ENCODE peak calls at places on chromosomes 7 and 10, in ten cellular contexts. One of them, this sample, is unnamed.
A peak's percentile ranks its signal among the peaks of the same experiment; 100 is the strongest.

GRCh38 chr10:77400041-77400440 is 237.6 kb downstream of the KCNMA1 start:
- DNase-seq in CD8-positive, alpha-beta T cell: no peak
- DNase-seq in activated CD8-positive, alpha-beta memory T cell treated with anti-CD3 and anti-CD28 coated beads, Interleukin-2, amount 50 U/mL, for 4 hours: no peak
- DNase-seq in mesendoderm: no peak
- DNase-seq in SK-MEL-5: no peak
- DNase-seq in HCEC 1CT: no peak
- DNase-seq in activated CD4-positive, alpha-beta T cell treated with anti-CD3 and anti-CD28 coated beads, Interleukin-2, amount 50 U/mL, for 1 hour: no peak
- DNase-seq in cardiac fibroblast: no peak
- DNase-seq in GM12865: no peak
- DNase-seq in right lobe of liver: no peak
- DNase-seq in this sample: no peak

GRCh38 chr7:112495820-112496462 is 15.2 kb downstream of the LSMEM1 start:
- DNase-seq in CD8-positive, alpha-beta T cell: peak; percentile 29
- DNase-seq in cardiac fibroblast: peak; percentile 74
- DNase-seq in activated CD4-positive, alpha-beta T cell treated with anti-CD3 and anti-CD28 coated beads, Interleukin-2, amount 50 U/mL, for 1 hour: peak; percentile 19
- DNase-seq in mesendoderm: peak; percentile 84
- DNase-seq in activated CD8-positive, alpha-beta memory T cell treated with anti-CD3 and anti-CD28 coated beads, Interleukin-2, amount 50 U/mL, for 4 hours: peak; percentile 25
- DNase-seq in right lobe of liver: peak; percentile 27
- DNase-seq in HCEC 1CT: peak; percentile 65
- DNase-seq in GM12865: peak; percentile 53
- DNase-seq in SK-MEL-5: peak; percentile 79
- DNase-seq in this sample: peak; percentile 3

GRCh38 chr10:122112625-122113160 is 123.7 kb downstream of the TACC2 start:
- DNase-seq in mesendoderm: peak; percentile 93
- DNase-seq in SK-MEL-5: peak; percentile 87
- DNase-seq in activated CD8-positive, alpha-beta memory T cell treated with anti-CD3 and anti-CD28 coated beads, Interleukin-2, amount 50 U/mL, for 4 hours: no peak
- DNase-seq in right lobe of liver: peak; percentile 85
- DNase-seq in HCEC 1CT: peak; percentile 96
- DNase-seq in GM12865: peak; percentile 10
- DNase-seq in cardiac fibroblast: peak; percentile 93
- DNase-seq in CD8-positive, alpha-beta T cell: no peak
- DNase-seq in activated CD4-positive, alpha-beta T cell treated with anti-CD3 and anti-CD28 coated beads, Interleukin-2, amount 50 U/mL, for 1 hour: no peak
- DNase-seq in this sample: no peak

GRCh38 chr7:90747521-90747920 is 151.4 kb downstream of the CDK14 start:
- DNase-seq in activated CD8-positive, alpha-beta memory T cell treated with anti-CD3 and anti-CD28 coated beads, Interleukin-2, amount 50 U/mL, for 4 hours: no peak
- DNase-seq in activated CD4-positive, alpha-beta T cell treated with anti-CD3 and anti-CD28 coated beads, Interleukin-2, amount 50 U/mL, for 1 hour: no peak
- DNase-seq in mesendoderm: no peak
- DNase-seq in HCEC 1CT: peak; percentile 9
- DNase-seq in GM12865: no peak
- DNase-seq in CD8-positive, alpha-beta T cell: no peak
- DNase-seq in cardiac fibroblast: no peak
- DNase-seq in SK-MEL-5: no peak
- DNase-seq in right lobe of liver: no peak
- DNase-seq in this sample: no peak

GRCh38 chr10:43226441-43226840 is 40.4 kb downstream of the RASGEF1A start:
- DNase-seq in activated CD8-positive, alpha-beta memory T cell treated with anti-CD3 and anti-CD28 coated beads, Interleukin-2, amount 50 U/mL, for 4 hours: peak; percentile 9
- DNase-seq in right lobe of liver: peak; percentile 11
- DNase-seq in CD8-positive, alpha-beta T cell: no peak
- DNase-seq in SK-MEL-5: no peak
- DNase-seq in mesendoderm: no peak
- DNase-seq in activated CD4-positive, alpha-beta T cell treated with anti-CD3 and anti-CD28 coated beads, Interleukin-2, amount 50 U/mL, for 1 hour: no peak
- DNase-seq in GM12865: no peak
- DNase-seq in HCEC 1CT: no peak
- DNase-seq in cardiac fibroblast: no peak
- DNase-seq in this sample: no peak

GRCh38 chr10:117892681-117893220 is 154.0 kb downstream of the RAB11FIP2 start:
- DNase-seq in activated CD8-positive, alpha-beta memory T cell treated with anti-CD3 and anti-CD28 coated beads, Interleukin-2, amount 50 U/mL, for 4 hours: no peak
- DNase-seq in right lobe of liver: no peak
- DNase-seq in GM12865: no peak
- DNase-seq in activated CD4-positive, alpha-beta T cell treated with anti-CD3 and anti-CD28 coated beads, Interleukin-2, amount 50 U/mL, for 1 hour: no peak
- DNase-seq in CD8-positive, alpha-beta T cell: no peak
- DNase-seq in cardiac fibroblast: no peak
- DNase-seq in SK-MEL-5: no peak
- DNase-seq in HCEC 1CT: no peak
- DNase-seq in mesendoderm: no peak
- DNase-seq in this sample: no peak

GRCh38 chr10:85604136-85604725 is 762.4 kb downstream of the GRID1 start:
- DNase-seq in activated CD4-positive, alpha-beta T cell treated with anti-CD3 and anti-CD28 coated beads, Interleukin-2, amount 50 U/mL, for 1 hour: no peak
- DNase-seq in CD8-positive, alpha-beta T cell: no peak
- DNase-seq in SK-MEL-5: no peak
- DNase-seq in activated CD8-positive, alpha-beta memory T cell treated with anti-CD3 and anti-CD28 coated beads, Interleukin-2, amount 50 U/mL, for 4 hours: no peak
- DNase-seq in mesendoderm: no peak
- DNase-seq in right lobe of liver: no peak
- DNase-seq in GM12865: no peak
- DNase-seq in cardiac fibroblast: no peak
- DNase-seq in HCEC 1CT: no peak
- DNase-seq in this sample: no peak

GRCh38 chr7:26648429-26649015 is 215.9 kb downstream of the SKAP2 start:
- DNase-seq in mesendoderm: no peak
- DNase-seq in activated CD8-positive, alpha-beta memory T cell treated with anti-CD3 and anti-CD28 coated beads, Interleukin-2, amount 50 U/mL, for 4 hours: no peak
- DNase-seq in GM12865: no peak
- DNase-seq in right lobe of liver: no peak
- DNase-seq in cardiac fibroblast: peak; percentile 40
- DNase-seq in CD8-positive, alpha-beta T cell: no peak
- DNase-seq in activated CD4-positive, alpha-beta T cell treated with anti-CD3 and anti-CD28 coated beads, Interleukin-2, amount 50 U/mL, for 1 hour: no peak
- DNase-seq in SK-MEL-5: no peak
- DNase-seq in HCEC 1CT: peak; percentile 78
- DNase-seq in this sample: no peak

GRCh38 chr7:131170440-131171105 is 157.1 kb upstream of the MKLN1 start:
- DNase-seq in right lobe of liver: no peak
- DNase-seq in mesendoderm: peak; percentile 41
- DNase-seq in HCEC 1CT: no peak
- DNase-seq in cardiac fibroblast: peak; percentile 35
- DNase-seq in CD8-positive, alpha-beta T cell: no peak
- DNase-seq in activated CD4-positive, alpha-beta T cell treated with anti-CD3 and anti-CD28 coated beads, Interleukin-2, amount 50 U/mL, for 1 hour: no peak
- DNase-seq in GM12865: no peak
- DNase-seq in SK-MEL-5: no peak
- DNase-seq in activated CD8-positive, alpha-beta memory T cell treated with anti-CD3 and anti-CD28 coated beads, Interleukin-2, amount 50 U/mL, for 4 hours: no peak
- DNase-seq in this sample: no peak

GRCh38 chr7:77335581-77335980 is 80.6 kb downstream of the GSAP start:
- DNase-seq in cardiac fibroblast: no peak
- DNase-seq in HCEC 1CT: no peak
- DNase-seq in activated CD8-positive, alpha-beta memory T cell treated with anti-CD3 and anti-CD28 coated beads, Interleukin-2, amount 50 U/mL, for 4 hours: no peak
- DNase-seq in SK-MEL-5: no peak
- DNase-seq in GM12865: no peak
- DNase-seq in right lobe of liver: no peak
- DNase-seq in mesendoderm: no peak
- DNase-seq in CD8-positive, alpha-beta T cell: no peak
- DNase-seq in activated CD4-positive, alpha-beta T cell treated with anti-CD3 and anti-CD28 coated beads, Interleukin-2, amount 50 U/mL, for 1 hour: no peak
- DNase-seq in this sample: no peak

GRCh38 chr7:66542049-66542448 is 86.6 kb upstream of the KCTD7 start:
- DNase-seq in mesendoderm: no peak
- DNase-seq in CD8-positive, alpha-beta T cell: no peak
- DNase-seq in cardiac fibroblast: peak; percentile 20
- DNase-seq in activated CD4-positive, alpha-beta T cell treated with anti-CD3 and anti-CD28 coated beads, Interleukin-2, amount 50 U/mL, for 1 hour: no peak
- DNase-seq in HCEC 1CT: no peak
- DNase-seq in GM12865: no peak
- DNase-seq in SK-MEL-5: no peak
- DNase-seq in activated CD8-positive, alpha-beta memory T cell treated with anti-CD3 and anti-CD28 coated beads, Interleukin-2, amount 50 U/mL, for 4 hours: no peak
- DNase-seq in right lobe of liver: no peak
- DNase-seq in this sample: no peak

GRCh38 chr10:98410135-98410743 is 4.7 kb downstream of the PYROXD2 start:
- DNase-seq in activated CD8-positive, alpha-beta memory T cell treated with anti-CD3 and anti-CD28 coated beads, Interleukin-2, amount 50 U/mL, for 4 hours: no peak
- DNase-seq in HCEC 1CT: no peak
- DNase-seq in CD8-positive, alpha-beta T cell: no peak
- DNase-seq in SK-MEL-5: no peak
- DNase-seq in activated CD4-positive, alpha-beta T cell treated with anti-CD3 and anti-CD28 coated beads, Interleukin-2, amount 50 U/mL, for 1 hour: no peak
- DNase-seq in mesendoderm: no peak
- DNase-seq in cardiac fibroblast: no peak
- DNase-seq in GM12865: no peak
- DNase-seq in right lobe of liver: no peak
- DNase-seq in this sample: no peak

GRCh38 chr7:96004598-96004997 is 232.2 kb downstream of the DYNC1I1 start:
- DNase-seq in CD8-positive, alpha-beta T cell: no peak
- DNase-seq in SK-MEL-5: no peak
- DNase-seq in cardiac fibroblast: peak; percentile 17
- DNase-seq in right lobe of liver: no peak
- DNase-seq in activated CD8-positive, alpha-beta memory T cell treated with anti-CD3 and anti-CD28 coated beads, Interleukin-2, amount 50 U/mL, for 4 hours: no peak
- DNase-seq in mesendoderm: no peak
- DNase-seq in GM12865: no peak
- DNase-seq in HCEC 1CT: peak; percentile 25
- DNase-seq in activated CD4-positive, alpha-beta T cell treated with anti-CD3 and anti-CD28 coated beads, Interleukin-2, amount 50 U/mL, for 1 hour: no peak
- DNase-seq in this sample: no peak

GRCh38 chr10:114511875-114512274 is 107.6 kb upstream of the AFAP1L2 start:
- DNase-seq in CD8-positive, alpha-beta T cell: no peak
- DNase-seq in cardiac fibroblast: no peak
- DNase-seq in right lobe of liver: no peak
- DNase-seq in activated CD4-positive, alpha-beta T cell treated with anti-CD3 and anti-CD28 coated beads, Interleukin-2, amount 50 U/mL, for 1 hour: no peak
- DNase-seq in HCEC 1CT: no peak
- DNase-seq in activated CD8-positive, alpha-beta memory T cell treated with anti-CD3 and anti-CD28 coated beads, Interleukin-2, amount 50 U/mL, for 4 hours: no peak
- DNase-seq in mesendoderm: no peak
- DNase-seq in GM12865: no peak
- DNase-seq in SK-MEL-5: no peak
- DNase-seq in this sample: no peak

GRCh38 chr7:101169838-101170531 is 4.6 kb upstream of the VGF start:
- DNase-seq in SK-MEL-5: peak; percentile 80
- DNase-seq in activated CD4-positive, alpha-beta T cell treated with anti-CD3 and anti-CD28 coated beads, Interleukin-2, amount 50 U/mL, for 1 hour: peak; percentile 80
- DNase-seq in activated CD8-positive, alpha-beta memory T cell treated with anti-CD3 and anti-CD28 coated beads, Interleukin-2, amount 50 U/mL, for 4 hours: peak; percentile 86
- DNase-seq in cardiac fibroblast: peak; percentile 65
- DNase-seq in GM12865: peak; percentile 70
- DNase-seq in mesendoderm: peak; percentile 51
- DNase-seq in CD8-positive, alpha-beta T cell: peak; percentile 83
- DNase-seq in right lobe of liver: peak; percentile 75
- DNase-seq in HCEC 1CT: peak; percentile 47
- DNase-seq in this sample: peak; percentile 72

GRCh38 chr7:157635669-157636068 is 298.9 kb downstream of the DNAJB6 start:
- DNase-seq in activated CD4-positive, alpha-beta T cell treated with anti-CD3 and anti-CD28 coated beads, Interleukin-2, amount 50 U/mL, for 1 hour: no peak
- DNase-seq in mesendoderm: no peak
- DNase-seq in GM12865: no peak
- DNase-seq in right lobe of liver: no peak
- DNase-seq in activated CD8-positive, alpha-beta memory T cell treated with anti-CD3 and anti-CD28 coated beads, Interleukin-2, amount 50 U/mL, for 4 hours: no peak
- DNase-seq in CD8-positive, alpha-beta T cell: no peak
- DNase-seq in cardiac fibroblast: no peak
- DNase-seq in SK-MEL-5: no peak
- DNase-seq in HCEC 1CT: no peak
- DNase-seq in this sample: no peak

GRCh38 chr7:11831727-11832495 is at the start of gene THSD7A:
- DNase-seq in activated CD4-positive, alpha-beta T cell treated with anti-CD3 and anti-CD28 coated beads, Interleukin-2, amount 50 U/mL, for 1 hour: no peak
- DNase-seq in right lobe of liver: peak; percentile 68
- DNase-seq in SK-MEL-5: peak; percentile 35
- DNase-seq in cardiac fibroblast: peak; percentile 49
- DNase-seq in activated CD8-positive, alpha-beta memory T cell treated with anti-CD3 and anti-CD28 coated beads, Interleukin-2, amount 50 U/mL, for 4 hours: no peak
- DNase-seq in mesendoderm: peak; percentile 73
- DNase-seq in HCEC 1CT: peak; percentile 62
- DNase-seq in CD8-positive, alpha-beta T cell: no peak
- DNase-seq in GM12865: peak; percentile 5
- DNase-seq in this sample: no peak

GRCh38 chr10:71820966-71821365 is 30.1 kb downstream of the PSAP start:
- DNase-seq in cardiac fibroblast: no peak
- DNase-seq in activated CD4-positive, alpha-beta T cell treated with anti-CD3 and anti-CD28 coated beads, Interleukin-2, amount 50 U/mL, for 1 hour: no peak
- DNase-seq in CD8-positive, alpha-beta T cell: no peak
- DNase-seq in right lobe of liver: no peak
- DNase-seq in activated CD8-positive, alpha-beta memory T cell treated with anti-CD3 and anti-CD28 coated beads, Interleukin-2, amount 50 U/mL, for 4 hours: no peak
- DNase-seq in SK-MEL-5: no peak
- DNase-seq in mesendoderm: no peak
- DNase-seq in HCEC 1CT: no peak
- DNase-seq in GM12865: no peak
- DNase-seq in this sample: no peak

GRCh38 chr7:102925962-102926825 is 13.4 kb downstream of the LRRC17 start:
- DNase-seq in mesendoderm: no peak
- DNase-seq in GM12865: no peak
- DNase-seq in HCEC 1CT: peak; percentile 34
- DNase-seq in SK-MEL-5: no peak
- DNase-seq in activated CD4-positive, alpha-beta T cell treated with anti-CD3 and anti-CD28 coated beads, Interleukin-2, amount 50 U/mL, for 1 hour: no peak
- DNase-seq in CD8-positive, alpha-beta T cell: no peak
- DNase-seq in activated CD8-positive, alpha-beta memory T cell treated with anti-CD3 and anti-CD28 coated beads, Interleukin-2, amount 50 U/mL, for 4 hours: no peak
- DNase-seq in right lobe of liver: no peak
- DNase-seq in cardiac fibroblast: peak; percentile 17
- DNase-seq in this sample: no peak

GRCh38 chr7:5591547-5591899 is 167.9 kb upstream of the TNRC18 start:
- DNase-seq in HCEC 1CT: peak; percentile 70
- DNase-seq in activated CD8-positive, alpha-beta memory T cell treated with anti-CD3 and anti-CD28 coated beads, Interleukin-2, amount 50 U/mL, for 4 hours: no peak
- DNase-seq in SK-MEL-5: peak; percentile 72
- DNase-seq in GM12865: peak; percentile 26
- DNase-seq in activated CD4-positive, alpha-beta T cell treated with anti-CD3 and anti-CD28 coated beads, Interleukin-2, amount 50 U/mL, for 1 hour: no peak
- DNase-seq in mesendoderm: peak; percentile 95
- DNase-seq in right lobe of liver: no peak
- DNase-seq in CD8-positive, alpha-beta T cell: no peak
- DNase-seq in cardiac fibroblast: peak; percentile 71
- DNase-seq in this sample: no peak

GRCh38 chr7:112023282-112023681 is 182.9 kb downstream of the DOCK4 start:
- DNase-seq in activated CD4-positive, alpha-beta T cell treated with anti-CD3 and anti-CD28 coated beads, Interleukin-2, amount 50 U/mL, for 1 hour: no peak
- DNase-seq in HCEC 1CT: no peak
- DNase-seq in activated CD8-positive, alpha-beta memory T cell treated with anti-CD3 and anti-CD28 coated beads, Interleukin-2, amount 50 U/mL, for 4 hours: no peak
- DNase-seq in GM12865: no peak
- DNase-seq in SK-MEL-5: no peak
- DNase-seq in mesendoderm: no peak
- DNase-seq in cardiac fibroblast: peak; percentile 48
- DNase-seq in CD8-positive, alpha-beta T cell: no peak
- DNase-seq in right lobe of liver: no peak
- DNase-seq in this sample: no peak

GRCh38 chr7:24755541-24756416 is 1.5 kb downstream of the GSDME start:
- DNase-seq in right lobe of liver: no peak
- DNase-seq in SK-MEL-5: no peak
- DNase-seq in activated CD4-positive, alpha-beta T cell treated with anti-CD3 and anti-CD28 coated beads, Interleukin-2, amount 50 U/mL, for 1 hour: no peak
- DNase-seq in GM12865: peak; percentile 88
- DNase-seq in CD8-positive, alpha-beta T cell: no peak
- DNase-seq in mesendoderm: no peak
- DNase-seq in activated CD8-positive, alpha-beta memory T cell treated with anti-CD3 and anti-CD28 coated beads, Interleukin-2, amount 50 U/mL, for 4 hours: no peak
- DNase-seq in HCEC 1CT: peak; percentile 62
- DNase-seq in cardiac fibroblast: peak; percentile 79
- DNase-seq in this sample: no peak

GRCh38 chr10:121975295-121976086 is 474 bp upstream of the NSMCE4A start:
- DNase-seq in GM12865: no peak
- DNase-seq in SK-MEL-5: no peak
- DNase-seq in activated CD8-positive, alpha-beta memory T cell treated with anti-CD3 and anti-CD28 coated beads, Interleukin-2, amount 50 U/mL, for 4 hours: no peak
- DNase-seq in mesendoderm: peak; percentile 30
- DNase-seq in right lobe of liver: no peak
- DNase-seq in HCEC 1CT: no peak
- DNase-seq in CD8-positive, alpha-beta T cell: no peak
- DNase-seq in activated CD4-positive, alpha-beta T cell treated with anti-CD3 and anti-CD28 coated beads, Interleukin-2, amount 50 U/mL, for 1 hour: no peak
- DNase-seq in cardiac fibroblast: no peak
- DNase-seq in this sample: no peak

GRCh38 chr7:130903358-130903974 is 169.5 kb upstream of the KLF14 start:
- DNase-seq in CD8-positive, alpha-beta T cell: no peak
- DNase-seq in HCEC 1CT: peak; percentile 96
- DNase-seq in cardiac fibroblast: peak; percentile 98
- DNase-seq in right lobe of liver: no peak
- DNase-seq in SK-MEL-5: peak; percentile 93
- DNase-seq in GM12865: peak; percentile 72
- DNase-seq in activated CD8-positive, alpha-beta memory T cell treated with anti-CD3 and anti-CD28 coated beads, Interleukin-2, amount 50 U/mL, for 4 hours: no peak
- DNase-seq in mesendoderm: no peak
- DNase-seq in activated CD4-positive, alpha-beta T cell treated with anti-CD3 and anti-CD28 coated beads, Interleukin-2, amount 50 U/mL, for 1 hour: no peak
- DNase-seq in this sample: no peak

GRCh38 chr7:74006032-74006431 is 21.9 kb upstream of the ELN start:
- DNase-seq in cardiac fibroblast: no peak
- DNase-seq in GM12865: no peak
- DNase-seq in CD8-positive, alpha-beta T cell: no peak
- DNase-seq in mesendoderm: peak; percentile 51
- DNase-seq in SK-MEL-5: no peak
- DNase-seq in activated CD4-positive, alpha-beta T cell treated with anti-CD3 and anti-CD28 coated beads, Interleukin-2, amount 50 U/mL, for 1 hour: no peak
- DNase-seq in HCEC 1CT: no peak
- DNase-seq in activated CD8-positive, alpha-beta memory T cell treated with anti-CD3 and anti-CD28 coated beads, Interleukin-2, amount 50 U/mL, for 4 hours: no peak
- DNase-seq in right lobe of liver: no peak
- DNase-seq in this sample: no peak

GRCh38 chr7:151876899-151877777 is at the start of gene PRKAG2:
- DNase-seq in activated CD4-positive, alpha-beta T cell treated with anti-CD3 and anti-CD28 coated beads, Interleukin-2, amount 50 U/mL, for 1 hour: peak; percentile 67
- DNase-seq in HCEC 1CT: peak; percentile 31
- DNase-seq in GM12865: peak; percentile 68
- DNase-seq in CD8-positive, alpha-beta T cell: peak; percentile 74
- DNase-seq in cardiac fibroblast: peak; percentile 41
- DNase-seq in mesendoderm: peak; percentile 44
- DNase-seq in right lobe of liver: peak; percentile 79
- DNase-seq in activated CD8-positive, alpha-beta memory T cell treated with anti-CD3 and anti-CD28 coated beads, Interleukin-2, amount 50 U/mL, for 4 hours: peak; percentile 86
- DNase-seq in SK-MEL-5: peak; percentile 56
- DNase-seq in this sample: peak; percentile 62

GRCh38 chr7:7956531-7957221 is 11.9 kb upstream of the GLCCI1 start:
- DNase-seq in mesendoderm: no peak
- DNase-seq in activated CD4-positive, alpha-beta T cell treated with anti-CD3 and anti-CD28 coated beads, Interleukin-2, amount 50 U/mL, for 1 hour: no peak
- DNase-seq in GM12865: no peak
- DNase-seq in cardiac fibroblast: peak; percentile 72
- DNase-seq in SK-MEL-5: no peak
- DNase-seq in HCEC 1CT: peak; percentile 88
- DNase-seq in CD8-positive, alpha-beta T cell: no peak
- DNase-seq in right lobe of liver: no peak
- DNase-seq in activated CD8-positive, alpha-beta memory T cell treated with anti-CD3 and anti-CD28 coated beads, Interleukin-2, amount 50 U/mL, for 4 hours: no peak
- DNase-seq in this sample: no peak

GRCh38 chr7:73742753-73743641 is 4.4 kb upstream of the ABHD11 start:
- DNase-seq in SK-MEL-5: peak; percentile 35
- DNase-seq in CD8-positive, alpha-beta T cell: no peak
- DNase-seq in mesendoderm: peak; percentile 99
- DNase-seq in cardiac fibroblast: no peak
- DNase-seq in activated CD8-positive, alpha-beta memory T cell treated with anti-CD3 and anti-CD28 coated beads, Interleukin-2, amount 50 U/mL, for 4 hours: no peak
- DNase-seq in GM12865: peak; percentile 62
- DNase-seq in activated CD4-positive, alpha-beta T cell treated with anti-CD3 and anti-CD28 coated beads, Interleukin-2, amount 50 U/mL, for 1 hour: no peak
- DNase-seq in right lobe of liver: peak; percentile 95
- DNase-seq in HCEC 1CT: no peak
- DNase-seq in this sample: no peak

This sample was measured in activated T-helper 9 cell treated with anti-CD3 and anti-CD28 coated beads, Interleukin-2, amount 50 U/mL, for 16 hours.